ENCODE peak calls at places on chromosomes 12 and 14, in four cellular contexts. W is IMR-90, R is uterus, V is tibial nerve. C is an unnamed sample.

GRCh38 chr12:27709932-27710591 is 570 bp upstream of the MRPS35 start:
- DNase-seq in W (peak; percentile 61), R (no peak), V (no peak), C (no peak)

GRCh38 chr14:63200767-63201166 is 3.5 kb upstream of the RHOJ start:
- DNase-seq in W (peak; percentile 20), R (no peak), V (no peak), C (no peak)

GRCh38 chr14:52268191-52269061 is 928 bp downstream of the PTGDR start:
- DNase-seq in W (peak; percentile 13), R (peak; percentile 21), V (no peak), C (no peak)

GRCh38 chr14:100320157-100320856 is 2.8 kb upstream of the SLC25A47 start:
- DNase-seq in W (no peak), R (no peak), V (no peak), C (no peak)

GRCh38 chr12:11174022-11174421 is 3.0 kb downstream of the SMIM10L1 start:
- DNase-seq in W (peak; percentile 4), R (no peak), V (no peak), C (no peak)

GRCh38 chr12:129106772-129107171 is 253.5 kb downstream of the GLT1D1 start:
- DNase-seq in W (no peak), R (no peak), V (no peak), C (no peak)

GRCh38 chr12:3789838-3790237 is 36.9 kb upstream of the CRACR2A start:
- DNase-seq in W (no peak), R (no peak), V (no peak), C (no peak)

GRCh38 chr14:28707814-28708213 is 58.8 kb upstream of the FOXG1 start:
- DNase-seq in W (no peak), R (no peak), V (no peak), C (no peak)

GRCh38 chr14:95817271-95817670 is 59.4 kb upstream of the TUNAR start:
- DNase-seq in W (no peak), R (no peak), V (no peak), C (no peak)

GRCh38 chr14:21267431-21267845 is 1.8 kb downstream of the HNRNPC start:
- DNase-seq in W (no peak), R (no peak), V (no peak), C (no peak)

GRCh38 chr12:24378548-24379011 is 429.1 kb upstream of the SOX5 start:
- DNase-seq in W (peak; percentile 96), R (no peak), V (no peak), C (no peak)

GRCh38 chr14:51157012-51157411 is 62.1 kb upstream of the TRIM9 start:
- DNase-seq in W (peak; percentile 8), R (no peak), V (no peak), C (no peak)

GRCh38 chr14:55514819-55515470 is 65.1 kb upstream of the KTN1 start:
- DNase-seq in W (peak; percentile 87), R (no peak), V (no peak), C (no peak)

GRCh38 chr14:23563473-23564180 is 4.0 kb downstream of the AP1G2 start:
- DNase-seq in W (no peak), R (no peak), V (no peak), C (no peak)

GRCh38 chr14:32382704-32383103 is 53.6 kb downstream of the AKAP6 start:
- DNase-seq in W (no peak), R (no peak), V (no peak), C (no peak)

GRCh38 chr12:50103351-50103750 is 457 bp upstream of the GPD1 start:
- DNase-seq in W (no peak), R (no peak), V (no peak), C (no peak)

GRCh38 chr12:50103767-50104321 is at the start of gene GPD1:
- DNase-seq in W (peak; percentile 28), R (peak; percentile 71), V (peak; percentile 30), C (peak; percentile 77)

GRCh38 chr12:50105913-50106450 is 2.2 kb downstream of the GPD1 start:
- DNase-seq in W (no peak), R (no peak), V (no peak), C (no peak)

GRCh38 chr12:50102648-50103309 is 1.0 kb upstream of the GPD1 start:
- DNase-seq in W (no peak), R (no peak), V (no peak), C (no peak)

DNA sequence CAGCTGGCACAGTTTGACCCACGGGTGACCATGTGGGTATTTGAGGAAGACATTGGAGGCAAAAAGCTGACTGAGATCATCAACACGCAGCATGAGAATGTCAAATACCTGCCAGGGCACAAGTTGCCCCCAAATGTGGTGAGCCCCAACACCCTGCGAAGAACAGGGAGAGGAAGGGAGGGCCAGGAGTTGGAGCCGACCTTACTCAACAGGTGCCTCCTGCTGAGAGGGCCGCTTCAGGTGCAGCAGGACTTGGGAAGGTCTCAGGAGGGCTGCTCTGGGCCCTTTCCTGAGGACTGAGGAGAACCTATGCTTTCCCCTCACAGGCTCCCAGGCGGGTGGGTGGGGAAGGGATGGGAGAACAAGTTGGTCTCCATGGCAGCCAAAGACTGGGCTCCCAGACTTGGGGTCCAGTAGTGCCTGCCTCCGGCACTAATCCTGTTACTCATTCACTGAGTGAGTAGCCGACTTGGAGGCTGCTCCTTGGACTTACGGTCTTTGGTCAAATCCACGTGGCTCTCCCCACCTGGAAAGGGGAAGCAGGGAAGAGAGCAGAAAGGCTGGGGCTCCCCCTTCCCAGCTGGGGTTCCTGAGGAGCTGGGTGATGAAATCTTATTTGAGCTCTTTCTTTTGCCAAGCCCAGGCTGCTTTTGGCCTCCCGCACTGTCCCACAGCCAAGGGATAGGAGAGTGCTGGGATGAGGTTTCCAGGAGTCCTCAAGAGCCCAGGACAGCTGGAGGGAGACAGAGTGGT is 982 bp downstream of the GPD1 start:
- DNase-seq in W (no peak), R (peak; percentile 64), V (no peak), C (no peak)
- TF ChIP-seq POLR2A in W (no peak), R (no peak), V (no peak), C (no peak)

DNA sequence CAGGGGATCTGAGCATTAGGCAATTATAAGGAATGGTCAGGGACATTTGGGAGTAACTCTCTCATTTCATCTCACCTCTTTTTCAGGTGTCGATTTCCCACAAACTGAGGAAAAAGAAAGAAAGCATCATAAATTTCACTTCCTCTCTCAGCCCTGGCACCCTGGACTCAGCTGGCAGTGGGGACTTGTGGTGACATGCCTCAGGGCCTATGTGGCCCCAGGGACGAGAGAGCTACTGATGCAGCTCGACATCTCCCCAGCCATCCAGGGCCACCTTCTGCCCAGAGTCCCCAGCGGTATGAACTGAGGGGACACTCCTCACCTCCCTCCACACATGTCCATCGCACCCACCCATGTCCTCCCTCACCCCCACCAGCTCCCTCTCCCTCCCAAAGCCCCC is 11.7 kb downstream of the TNFRSF1A start:
- DNase-seq in W (no peak), R (no peak), V (no peak), C (no peak)
- H3K36me3 ChIP-seq in W (peaks cover 80% of the 10 kb centered on the region), R (no peaks in the 10 kb centered on the region), V (peaks cover 5% of the 10 kb centered on the region), C (peaks cover 68% of the 10 kb centered on the region)

DNA sequence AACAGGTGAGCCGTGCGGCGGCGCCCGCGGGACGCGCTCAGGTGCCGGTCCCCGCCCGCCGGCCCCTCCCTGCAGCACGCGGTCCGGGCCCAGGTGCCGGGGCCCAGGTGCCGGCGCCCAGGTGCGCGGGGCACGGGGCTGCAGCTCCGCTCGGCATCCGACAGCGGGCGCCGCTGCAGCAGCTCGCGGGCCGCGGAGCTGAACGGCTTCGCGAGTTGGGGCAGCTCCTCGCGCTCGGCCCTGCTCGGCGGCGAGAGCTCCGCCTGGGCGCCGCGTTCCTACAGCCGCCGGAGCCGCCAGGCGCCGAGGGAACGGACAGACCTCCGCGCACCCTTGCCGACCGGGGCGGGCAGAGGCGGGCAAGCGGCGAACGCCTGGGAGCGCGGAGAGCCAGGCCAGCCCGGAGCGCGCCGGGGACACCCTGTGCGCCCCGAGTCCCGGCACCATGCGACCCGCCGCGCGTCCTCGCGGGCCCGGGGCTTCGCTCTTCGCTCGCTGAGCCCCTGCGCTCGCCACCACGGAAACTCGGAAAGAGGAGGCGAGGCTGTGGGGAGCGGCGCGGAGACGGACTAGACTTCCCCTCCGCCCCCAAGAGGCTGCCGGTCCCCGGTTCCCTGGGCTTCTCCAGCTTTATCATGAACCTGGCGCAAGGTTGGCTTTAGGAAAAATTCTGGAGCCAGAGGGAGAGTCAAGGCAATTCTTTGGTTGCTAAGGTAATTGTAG is at the start of gene RGS6:
- DNase-seq in W (no peak), R (no peak), V (no peak), C (peak; percentile 26)
- H3K4me3 ChIP-seq in W (no peak within 1 kb of the TSS), R (peak within 1 kb of the TSS; percentile 16), V (peak within 1 kb of the TSS; percentile 30), C (peak within 1 kb of the TSS; percentile 46)

GRCh38 chr12:133181238-133181959 is at the start of gene ZNF268:
- DNase-seq in W (peak; percentile 89), R (peak; percentile 86), V (peak; percentile 73), C (peak; percentile 96)
- TF ChIP-seq POLR2A in W (peak; percentile 64), R (no peak), V (peak; percentile 15), C (no peak)

DNA sequence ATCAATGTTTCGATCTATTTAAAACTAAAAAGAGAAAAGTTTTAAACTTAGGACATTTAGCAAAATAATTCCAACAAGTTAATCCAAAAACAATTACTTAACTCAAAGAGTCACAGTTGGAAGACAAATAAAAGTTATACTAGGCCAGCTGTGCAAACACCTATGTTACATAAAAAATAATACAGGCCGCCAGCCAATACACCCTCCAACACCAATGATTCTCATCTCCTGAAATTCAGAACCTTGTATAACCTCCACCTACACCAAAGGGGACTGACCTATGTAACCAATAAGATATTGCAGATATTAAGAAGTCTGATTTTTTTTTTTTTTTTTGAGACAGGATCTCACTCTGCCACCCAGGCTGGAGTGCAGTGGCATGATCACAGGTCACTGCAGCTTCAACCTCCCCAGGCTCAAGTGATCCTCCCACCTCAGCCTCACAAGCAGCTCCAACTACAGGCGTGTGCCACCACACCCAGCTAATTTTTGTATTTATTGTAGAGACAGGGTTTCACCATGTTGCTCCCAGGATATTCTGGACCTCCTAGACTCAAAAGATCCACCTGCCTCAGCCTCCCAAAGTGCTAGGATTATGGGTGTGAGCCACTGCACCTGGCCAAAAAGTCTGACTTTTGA is 49.4 kb downstream of the KDM5A start:
- DNase-seq in W (no peak), R (no peak), V (no peak), C (no peak)
- H3K36me3 ChIP-seq in W (peaks cover 31% of the 10 kb centered on the region), R (no peaks in the 10 kb centered on the region), V (no peaks in the 10 kb centered on the region), C (peaks cover 73% of the 10 kb centered on the region)

GRCh38 chr12:92557422-92557724 is 145.4 kb upstream of the PLEKHG7 start:
- DNase-seq in W (no peak), R (no peak), V (no peak), C (no peak)

GRCh38 chr12:92558241-92558773 is 144.5 kb upstream of the PLEKHG7 start:
- DNase-seq in W (no peak), R (no peak), V (no peak), C (no peak)

GRCh38 chr12:92556141-92556540 is 146.6 kb upstream of the PLEKHG7 start:
- DNase-seq in W (no peak), R (no peak), V (no peak), C (no peak)

GRCh38 chr12:92558806-92559205 is 144.0 kb upstream of the PLEKHG7 start:
- DNase-seq in W (peak; percentile 50), R (no peak), V (no peak), C (no peak)

GRCh38 chr12:92556622-92557421 is 146.0 kb upstream of the PLEKHG7 start:
- DNase-seq in W (no peak), R (no peak), V (no peak), C (no peak)
- H3K4me3 ChIP-seq in W (no peak overlapping the region), R (no peak overlapping the region), V (no peak overlapping the region), C (no peak overlapping the region)

GRCh38 chr12:6336079-6336858 is 5.6 kb downstream of the TNFRSF1A start:
- DNase-seq in W (peak; percentile 99), R (peak; percentile 96), V (peak; percentile 88), C (peak; percentile 81)

GRCh38 chr12:6338955-6339761 is 2.7 kb downstream of the TNFRSF1A start:
- DNase-seq in W (no peak), R (no peak), V (no peak), C (no peak)

GRCh38 chr12:6335451-6336078 is 6.3 kb downstream of the TNFRSF1A start:
- DNase-seq in W (peak; percentile 88), R (peak; percentile 77), V (peak; percentile 65), C (peak; percentile 95)

GRCh38 chr12:6337958-6338406 is 3.9 kb downstream of the TNFRSF1A start:
- DNase-seq in W (no peak), R (no peak), V (no peak), C (no peak)

GRCh38 chr12:6336859-6337744 is 4.8 kb downstream of the TNFRSF1A start:
- DNase-seq in W (no peak), R (no peak), V (no peak), C (peak; percentile 61)
- TF ChIP-seq POLR2A in W (no peak), R (no peak), V (no peak), C (peak; percentile 14)

C was measured in upper lobe of left lung.